ENCODE peak calls at places on chromosomes 4 and X, in ten cellular contexts. P is fibroblast of pulmonary artery; N is prostate gland; L is CD8-positive, alpha-beta T cell; F is gastrocnemius medialis; V is hepatocyte; U is AG04450; Z is lung; I is fibroblast of the aortic adventitia; G is AG10803. W is an unnamed sample.

GRCh38 chrX:3697701-3698279 is 15.7 kb downstream of the PRKX start:
- DNase-seq in P (peak), N (peak), L (no peak), F (peak), V (peak), U (no peak), Z (no peak), I (peak), G (peak), W (peak)

GRCh38 chr4:112178731-112179130 is 33.5 kb downstream of the FAM241A start:
- DNase-seq in P (no peak), N (no peak), L (no peak), F (no peak), V (no peak), U (no peak), Z (no peak), I (no peak), G (peak), W (no peak)

GRCh38 chr4:180560896-180561295 is 1682.3 kb upstream of the TENM3 start:
- DNase-seq in P (peak), N (no peak), L (no peak), F (no peak), V (peak), U (no peak), Z (no peak), I (no peak), G (no peak), W (no peak)

GRCh38 chr4:89497517-89498308 is 190.1 kb upstream of the GPRIN3 start:
- DNase-seq in P (peak), N (peak), L (no peak), F (no peak), V (no peak), U (no peak), Z (no peak), I (no peak), G (no peak), W (no peak)

GRCh38 chrX:138897621-138898492 is 186.3 kb upstream of the FGF13 start:
- DNase-seq in P (no peak), N (no peak), L (no peak), F (no peak), V (no peak), U (no peak), Z (no peak), I (peak), G (no peak), W (no peak)

GRCh38 chr4:152479428-152480026 is 56.4 kb downstream of the FBXW7 start:
- DNase-seq in P (peak), N (no peak), L (no peak), F (no peak), V (no peak), U (no peak), Z (no peak), I (peak), G (peak), W (no peak)

GRCh38 chrX:109822861-109823260 is 89.8 kb upstream of the ACSL4 start:
- DNase-seq in P (peak), N (no peak), L (no peak), F (no peak), V (no peak), U (no peak), Z (no peak), I (no peak), G (no peak), W (no peak)

GRCh38 chrX:142251665-142252064 is 46.6 kb upstream of the MAGEC2 start:
- DNase-seq in P (no peak), N (no peak), L (no peak), F (no peak), V (no peak), U (no peak), Z (no peak), I (no peak), G (no peak), W (no peak)

GRCh38 chr4:142984871-142985585 is 138.9 kb upstream of the INPP4B start:
- DNase-seq in P (peak), N (no peak), L (no peak), F (no peak), V (peak), U (no peak), Z (no peak), I (peak), G (peak), W (no peak)
- TF ChIP-seq CTCF in P (peak), N (no peak), L (no peak), F (no peak), V (peak), U (peak), Z (no peak), I (peak), G (peak), W (peak)

GRCh38 chr4:22712105-22712504 is 19.4 kb downstream of the GBA3 start:
- DNase-seq in P (no peak), N (no peak), L (no peak), F (no peak), V (no peak), U (no peak), Z (no peak), I (no peak), G (no peak), W (no peak)
- H3K4me3 ChIP-seq in P (no peak), N (no peak), L (no peak), F (no peak), V (no peak), U (no peak), Z (no peak), I (no peak), G (no peak), W (no peak)

DNA sequence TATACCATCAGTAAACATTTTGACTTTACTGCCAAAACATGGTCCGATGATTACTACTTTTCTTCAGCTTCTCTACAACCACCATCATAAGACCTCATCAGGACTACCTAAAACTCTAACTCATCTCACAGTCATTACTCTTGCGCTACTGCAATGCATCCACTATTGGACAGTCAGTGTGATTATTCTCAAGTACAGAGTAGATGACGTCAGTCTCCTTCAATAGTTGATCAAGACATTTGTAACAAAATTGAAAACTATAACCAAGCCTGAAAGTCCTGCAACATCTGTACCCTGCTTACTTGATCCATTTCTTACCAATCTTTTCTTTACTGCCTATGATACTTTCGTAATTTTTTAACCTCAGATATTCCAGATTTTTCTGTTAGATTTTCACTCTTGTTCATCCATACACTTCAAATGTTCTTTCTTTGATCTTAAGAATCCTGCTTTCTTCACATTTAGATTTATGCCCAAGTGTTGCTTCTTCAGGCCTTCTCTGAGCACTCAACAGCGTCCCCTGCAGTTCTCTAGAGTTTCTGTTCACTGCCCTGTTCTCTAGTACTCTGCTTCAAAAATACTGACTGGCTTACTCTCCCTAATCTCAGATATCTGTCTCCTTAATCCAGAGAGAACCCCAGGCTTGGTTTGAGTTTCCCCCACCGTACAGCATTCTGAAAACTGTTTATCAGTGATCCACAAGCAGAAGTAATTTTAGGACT is 1517.6 kb downstream of the STIM2 start:
- DNase-seq in P (no peak), N (no peak), L (no peak), F (no peak), V (no peak), U (no peak), Z (no peak), I (no peak), G (peak), W (no peak)
- TF ChIP-seq CTCF in P (peak), N (no peak), L (no peak), F (no peak), V (peak), U (no peak), Z (no peak), I (no peak), G (peak), W (no peak)

GRCh38 chrX:54496517-54496852 is 451 bp upstream of the FGD1 start:
- DNase-seq in P (no peak), N (no peak), L (no peak), F (no peak), V (no peak), U (no peak), Z (no peak), I (no peak), G (no peak), W (no peak)

GRCh38 chrX:54496936-54497335 is 902 bp upstream of the FGD1 start:
- DNase-seq in P (no peak), N (no peak), L (no peak), F (no peak), V (no peak), U (no peak), Z (no peak), I (no peak), G (no peak), W (no peak)

GRCh38 chrX:54494166-54494969 is 1.7 kb downstream of the FGD1 start:
- DNase-seq in P (no peak), N (no peak), L (no peak), F (no peak), V (no peak), U (no peak), Z (no peak), I (peak), G (no peak), W (no peak)

GRCh38 chrX:54494970-54495813 is 842 bp downstream of the FGD1 start:
- DNase-seq in P (peak), N (no peak), L (no peak), F (peak), V (peak), U (no peak), Z (no peak), I (no peak), G (peak), W (no peak)

DNA sequence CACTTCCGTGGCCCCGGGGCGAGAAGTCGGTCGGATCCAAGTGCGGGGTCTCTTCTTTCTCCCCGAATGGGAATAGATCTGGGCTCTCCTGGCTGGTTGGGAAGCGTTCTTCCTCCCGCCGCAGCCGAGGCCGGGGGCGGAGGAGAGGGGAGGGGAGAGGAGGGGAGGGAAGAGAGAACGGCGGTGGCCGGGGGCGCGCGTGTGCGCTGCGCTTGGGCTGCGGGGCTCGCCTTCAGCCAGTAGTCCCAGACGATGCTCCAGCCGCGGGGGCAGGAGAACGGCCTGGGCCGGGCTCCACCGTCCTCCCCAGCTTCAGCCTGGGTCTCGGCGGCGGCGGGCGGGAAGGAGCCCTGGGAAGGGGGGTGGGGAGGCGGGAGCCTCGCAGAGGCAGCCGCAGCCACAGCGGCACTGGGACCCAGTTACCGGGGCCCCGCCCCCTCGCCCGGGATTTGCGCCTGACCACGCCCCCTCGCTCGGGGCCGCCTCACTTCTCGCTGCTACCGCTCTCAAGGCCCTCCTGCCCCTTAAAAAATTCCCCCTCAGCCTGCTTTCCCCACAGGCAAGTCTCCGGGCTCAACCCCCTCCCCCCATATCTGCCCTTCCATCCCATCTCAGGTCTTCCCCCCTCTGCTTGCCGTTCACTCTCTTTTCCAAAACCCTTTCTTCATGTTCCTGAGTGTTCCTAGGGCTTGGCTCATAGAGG is at the start of gene FGD1:
- DNase-seq in P (peak), N (peak), L (peak), F (peak), V (peak), U (no peak), Z (peak), I (peak), G (peak), W (no peak)
- H3K4me3 ChIP-seq in P (peak), N (peak), L (peak), F (peak), V (peak), U (peak), Z (peak), I (peak), G (peak), W (peak)

GRCh38 chrX:9785944-9786741 is at the start of gene SHROOM2:
- DNase-seq in P (peak), N (no peak), L (no peak), F (no peak), V (peak), U (no peak), Z (no peak), I (no peak), G (no peak), W (no peak)

GRCh38 chrX:9788908-9789307 is 2.7 kb downstream of the SHROOM2 start:
- DNase-seq in P (peak), N (peak), L (no peak), F (no peak), V (peak), U (peak), Z (peak), I (no peak), G (no peak), W (no peak)

GRCh38 chrX:9786839-9787635 is 808 bp downstream of the SHROOM2 start:
- DNase-seq in P (no peak), N (no peak), L (no peak), F (no peak), V (peak), U (no peak), Z (no peak), I (no peak), G (peak), W (no peak)

GRCh38 chrX:9781941-9782340 is 4.3 kb upstream of the SHROOM2 start:
- DNase-seq in P (no peak), N (no peak), L (no peak), F (no peak), V (no peak), U (no peak), Z (no peak), I (no peak), G (no peak), W (no peak)

DNA sequence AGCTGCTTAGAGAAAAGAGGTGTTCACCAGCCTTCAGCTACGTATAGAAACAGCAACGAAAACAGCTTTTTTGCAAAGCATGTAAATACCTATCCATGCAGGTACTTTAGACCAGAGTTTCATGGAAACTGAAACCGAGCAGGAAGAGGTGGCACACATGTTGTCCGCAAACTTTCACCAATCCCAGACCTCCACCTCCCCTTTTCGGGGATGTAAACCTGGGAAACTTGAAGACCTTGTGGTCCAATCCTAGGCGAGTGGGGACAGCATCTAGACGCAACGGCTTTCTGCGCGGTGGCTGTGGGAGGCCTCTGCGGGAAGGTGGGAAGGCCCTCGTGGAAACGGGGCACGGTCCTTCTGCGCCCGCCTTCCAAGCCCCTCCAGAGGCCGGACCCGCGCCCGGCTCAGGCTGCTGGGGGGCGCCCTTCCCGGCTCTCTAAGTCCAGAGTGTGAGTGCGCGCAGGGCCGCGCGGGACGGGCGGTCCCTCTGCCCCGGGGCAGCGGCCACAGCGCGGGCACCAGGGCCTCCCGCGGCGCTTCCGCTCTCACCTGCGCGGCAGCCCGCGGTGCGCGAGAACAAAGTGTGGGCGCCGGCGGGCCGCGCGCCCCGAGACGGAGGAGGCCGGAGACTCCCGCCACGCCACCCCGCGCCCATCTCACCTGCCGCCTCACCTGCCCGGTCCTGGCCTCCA is 831 bp upstream of the SHROOM2 start:
- DNase-seq in P (no peak), N (no peak), L (no peak), F (no peak), V (peak), U (no peak), Z (no peak), I (no peak), G (no peak), W (no peak)
- TF ChIP-seq CTCF in P (no peak), N (no peak), L (no peak), F (no peak), V (no peak), U (no peak), Z (no peak), I (no peak), G (no peak), W (no peak)

W was measured in epithelial cell of proximal tubule.